ENCODE peak calls at places on chromosomes 3 and 15, in nine cellular contexts. One of them, this sample, is unnamed. For H3K9me3, the result is how much of the 10 kb centered on the place peaks cover.

GRCh38 chr3:13332158-13332557 is 88.0 kb downstream of the NUP210 start:
- DNase-seq in tibial nerve: no peak
- DNase-seq in neuronal stem cell: no peak
- DNase-seq in OCI-LY7: peak
- DNase-seq in WERI-Rb-1: no peak
- DNase-seq in lung: no peak
- DNase-seq in right lobe of liver: no peak
- DNase-seq in CD4-positive, CD25-positive, alpha-beta regulatory T cell: no peak
- DNase-seq in lower lobe of right lung: no peak
- DNase-seq in this sample: no peak

GRCh38 chr3:46953265-46954010 is 23.1 kb downstream of the CCDC12 start:
- DNase-seq in lower lobe of right lung: no peak
- DNase-seq in CD4-positive, CD25-positive, alpha-beta regulatory T cell: no peak
- DNase-seq in right lobe of liver: no peak
- DNase-seq in OCI-LY7: peak
- DNase-seq in neuronal stem cell: no peak
- DNase-seq in lung: no peak
- DNase-seq in WERI-Rb-1: no peak
- DNase-seq in tibial nerve: no peak
- DNase-seq in this sample: no peak

GRCh38 chr15:56058986-56059385 is 65.6 kb upstream of the NEDD4 start:
- DNase-seq in tibial nerve: no peak
- DNase-seq in lung: no peak
- DNase-seq in WERI-Rb-1: peak
- DNase-seq in right lobe of liver: no peak
- DNase-seq in neuronal stem cell: no peak
- DNase-seq in CD4-positive, CD25-positive, alpha-beta regulatory T cell: no peak
- DNase-seq in lower lobe of right lung: no peak
- DNase-seq in OCI-LY7: no peak
- DNase-seq in this sample: no peak

GRCh38 chr3:175212896-175213295 is 353.8 kb downstream of the NAALADL2 start:
- DNase-seq in tibial nerve: no peak
- DNase-seq in CD4-positive, CD25-positive, alpha-beta regulatory T cell: no peak
- DNase-seq in WERI-Rb-1: no peak
- DNase-seq in OCI-LY7: no peak
- DNase-seq in lung: no peak
- DNase-seq in right lobe of liver: no peak
- DNase-seq in lower lobe of right lung: no peak
- DNase-seq in neuronal stem cell: no peak
- DNase-seq in this sample: no peak

GRCh38 chr3:192675958-192676649 is 51.2 kb downstream of the FGF12 start:
- DNase-seq in tibial nerve: no peak
- DNase-seq in neuronal stem cell: no peak
- DNase-seq in OCI-LY7: no peak
- DNase-seq in lower lobe of right lung: no peak
- DNase-seq in WERI-Rb-1: no peak
- DNase-seq in right lobe of liver: no peak
- DNase-seq in CD4-positive, CD25-positive, alpha-beta regulatory T cell: no peak
- DNase-seq in lung: no peak
- DNase-seq in this sample: no peak

GRCh38 chr15:26996250-26996649 is 25.3 kb downstream of the GABRG3 start:
- DNase-seq in OCI-LY7: no peak
- DNase-seq in tibial nerve: no peak
- DNase-seq in neuronal stem cell: no peak
- DNase-seq in lung: no peak
- DNase-seq in CD4-positive, CD25-positive, alpha-beta regulatory T cell: no peak
- DNase-seq in WERI-Rb-1: no peak
- DNase-seq in right lobe of liver: no peak
- DNase-seq in lower lobe of right lung: no peak
- DNase-seq in this sample: no peak

GRCh38 chr15:88324241-88325065 is 67.9 kb upstream of the NTRK3 start:
- DNase-seq in tibial nerve: no peak
- DNase-seq in CD4-positive, CD25-positive, alpha-beta regulatory T cell: no peak
- DNase-seq in lower lobe of right lung: no peak
- DNase-seq in lung: no peak
- DNase-seq in neuronal stem cell: no peak
- DNase-seq in right lobe of liver: no peak
- DNase-seq in OCI-LY7: no peak
- DNase-seq in WERI-Rb-1: no peak
- DNase-seq in this sample: no peak

GRCh38 chr3:51686512-51687215 is 15.6 kb downstream of the TEX264 start:
- DNase-seq in lower lobe of right lung: peak
- DNase-seq in CD4-positive, CD25-positive, alpha-beta regulatory T cell: peak
- DNase-seq in WERI-Rb-1: no peak
- DNase-seq in right lobe of liver: no peak
- DNase-seq in neuronal stem cell: no peak
- DNase-seq in tibial nerve: no peak
- DNase-seq in OCI-LY7: peak
- DNase-seq in lung: peak
- DNase-seq in this sample: peak

GRCh38 chr3:120816728-120817127 is 74.2 kb downstream of the GTF2E1 start:
- DNase-seq in lower lobe of right lung: no peak
- DNase-seq in CD4-positive, CD25-positive, alpha-beta regulatory T cell: no peak
- DNase-seq in right lobe of liver: no peak
- DNase-seq in tibial nerve: no peak
- DNase-seq in lung: no peak
- DNase-seq in WERI-Rb-1: no peak
- DNase-seq in neuronal stem cell: no peak
- DNase-seq in OCI-LY7: no peak
- DNase-seq in this sample: no peak

GRCh38 chr15:36688310-36689102 is 109.1 kb downstream of the CDIN1 start:
- DNase-seq in lower lobe of right lung: no peak
- DNase-seq in OCI-LY7: no peak
- DNase-seq in tibial nerve: no peak
- DNase-seq in right lobe of liver: no peak
- DNase-seq in WERI-Rb-1: no peak
- DNase-seq in CD4-positive, CD25-positive, alpha-beta regulatory T cell: no peak
- DNase-seq in lung: no peak
- DNase-seq in neuronal stem cell: no peak
- DNase-seq in this sample: no peak

GRCh38 chr3:118354556-118354955 is 680.1 kb downstream of the IGSF11 start:
- DNase-seq in right lobe of liver: no peak
- DNase-seq in tibial nerve: no peak
- DNase-seq in neuronal stem cell: no peak
- DNase-seq in OCI-LY7: no peak
- DNase-seq in CD4-positive, CD25-positive, alpha-beta regulatory T cell: no peak
- DNase-seq in lower lobe of right lung: no peak
- DNase-seq in lung: no peak
- DNase-seq in WERI-Rb-1: no peak
- DNase-seq in this sample: no peak
- H3K9me3 ChIP-seq in right lobe of liver: under half
- H3K9me3 ChIP-seq in tibial nerve: under half
- H3K9me3 ChIP-seq in neuronal stem cell: under half
- H3K9me3 ChIP-seq in OCI-LY7: under half
- H3K9me3 ChIP-seq in CD4-positive, CD25-positive, alpha-beta regulatory T cell: under half
- H3K9me3 ChIP-seq in lower lobe of right lung: under half
- H3K9me3 ChIP-seq in lung: under half
- H3K9me3 ChIP-seq in WERI-Rb-1: under half
- H3K9me3 ChIP-seq in this sample: under half

GRCh38 chr3:18199757-18200156 is 225.4 kb downstream of the SATB1 start:
- DNase-seq in right lobe of liver: no peak
- DNase-seq in lung: no peak
- DNase-seq in OCI-LY7: no peak
- DNase-seq in CD4-positive, CD25-positive, alpha-beta regulatory T cell: no peak
- DNase-seq in tibial nerve: no peak
- DNase-seq in WERI-Rb-1: no peak
- DNase-seq in lower lobe of right lung: no peak
- DNase-seq in neuronal stem cell: no peak
- DNase-seq in this sample: no peak
- H3K9me3 ChIP-seq in right lobe of liver: under half
- H3K9me3 ChIP-seq in lung: under half
- H3K9me3 ChIP-seq in OCI-LY7: under half
- H3K9me3 ChIP-seq in CD4-positive, CD25-positive, alpha-beta regulatory T cell: under half
- H3K9me3 ChIP-seq in tibial nerve: under half
- H3K9me3 ChIP-seq in WERI-Rb-1: under half
- H3K9me3 ChIP-seq in lower lobe of right lung: under half
- H3K9me3 ChIP-seq in neuronal stem cell: under half
- H3K9me3 ChIP-seq in this sample: under half

DNA sequence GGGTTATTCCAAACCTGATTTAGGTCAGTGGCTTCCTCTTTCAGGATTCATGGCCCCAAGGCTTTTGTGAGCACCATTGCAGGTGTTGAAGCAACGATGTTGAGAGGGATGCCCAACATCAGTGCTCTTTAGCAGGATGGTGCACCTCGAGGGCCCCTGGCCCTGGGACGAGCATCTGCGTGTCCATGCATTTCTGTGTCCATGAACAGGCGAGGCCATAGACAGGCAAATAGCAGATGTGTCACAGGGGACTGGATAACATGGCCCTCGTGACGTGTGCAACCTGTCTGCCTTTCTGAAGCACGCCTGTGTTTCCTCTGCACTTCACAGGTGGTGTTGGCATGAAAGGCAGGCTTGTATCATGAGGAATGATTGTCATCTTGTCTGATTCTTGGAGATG is 132.3 kb downstream of the SNRPN start:
- DNase-seq in neuronal stem cell: no peak
- DNase-seq in CD4-positive, CD25-positive, alpha-beta regulatory T cell: no peak
- DNase-seq in lower lobe of right lung: no peak
- DNase-seq in lung: no peak
- DNase-seq in right lobe of liver: peak
- DNase-seq in OCI-LY7: no peak
- DNase-seq in tibial nerve: no peak
- DNase-seq in WERI-Rb-1: no peak
- DNase-seq in this sample: no peak
- H3K9me3 ChIP-seq in neuronal stem cell: under half
- H3K9me3 ChIP-seq in CD4-positive, CD25-positive, alpha-beta regulatory T cell: half or more
- H3K9me3 ChIP-seq in lower lobe of right lung: half or more
- H3K9me3 ChIP-seq in lung: under half
- H3K9me3 ChIP-seq in right lobe of liver: under half
- H3K9me3 ChIP-seq in OCI-LY7: under half
- H3K9me3 ChIP-seq in tibial nerve: half or more
- H3K9me3 ChIP-seq in WERI-Rb-1: under half
- H3K9me3 ChIP-seq in this sample: under half

GRCh38 chr15:47570451-47570850 is 146.9 kb upstream of the SEMA6D start:
- DNase-seq in CD4-positive, CD25-positive, alpha-beta regulatory T cell: no peak
- DNase-seq in OCI-LY7: no peak
- DNase-seq in WERI-Rb-1: peak
- DNase-seq in lower lobe of right lung: no peak
- DNase-seq in right lobe of liver: no peak
- DNase-seq in tibial nerve: no peak
- DNase-seq in neuronal stem cell: no peak
- DNase-seq in lung: no peak
- DNase-seq in this sample: no peak
- H3K9me3 ChIP-seq in CD4-positive, CD25-positive, alpha-beta regulatory T cell: under half
- H3K9me3 ChIP-seq in OCI-LY7: under half
- H3K9me3 ChIP-seq in WERI-Rb-1: under half
- H3K9me3 ChIP-seq in lower lobe of right lung: under half
- H3K9me3 ChIP-seq in right lobe of liver: under half
- H3K9me3 ChIP-seq in tibial nerve: under half
- H3K9me3 ChIP-seq in neuronal stem cell: under half
- H3K9me3 ChIP-seq in lung: under half
- H3K9me3 ChIP-seq in this sample: under half

DNA sequence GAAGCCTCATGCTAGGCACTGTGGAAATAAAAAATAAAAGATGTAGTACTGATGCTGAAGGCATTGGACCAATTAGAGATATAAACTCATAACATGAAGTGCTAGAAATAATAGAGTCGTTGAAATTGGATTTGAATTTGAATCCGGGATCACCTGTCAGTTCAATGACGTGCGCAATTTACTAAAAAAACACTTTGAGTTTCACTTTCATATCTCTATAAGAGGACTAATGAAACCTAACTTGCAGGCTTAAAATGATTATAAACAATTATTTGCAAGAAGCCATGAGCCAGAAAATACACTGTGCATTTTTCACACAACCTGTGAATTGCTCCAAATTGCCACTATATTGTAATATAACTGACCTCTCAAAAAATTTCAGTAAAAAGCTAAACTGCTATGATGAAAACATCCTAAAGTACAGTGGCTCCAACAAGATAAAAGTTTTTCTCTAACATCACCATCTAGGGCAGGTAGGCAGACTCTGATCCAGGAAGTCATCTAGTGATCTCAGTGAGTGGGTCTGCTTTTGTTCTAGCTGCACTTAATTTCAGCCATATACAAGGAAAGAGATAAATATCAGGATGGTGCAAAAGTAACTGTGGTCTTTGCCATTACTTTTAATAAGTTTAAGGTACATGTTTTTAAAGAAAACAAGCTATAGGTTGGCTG is 440.2 kb downstream of the CNTN6 start:
- DNase-seq in lower lobe of right lung: no peak
- DNase-seq in right lobe of liver: no peak
- DNase-seq in neuronal stem cell: no peak
- DNase-seq in lung: no peak
- DNase-seq in tibial nerve: no peak
- DNase-seq in OCI-LY7: no peak
- DNase-seq in WERI-Rb-1: no peak
- DNase-seq in CD4-positive, CD25-positive, alpha-beta regulatory T cell: no peak
- DNase-seq in this sample: no peak
- H3K9me3 ChIP-seq in lower lobe of right lung: under half
- H3K9me3 ChIP-seq in right lobe of liver: under half
- H3K9me3 ChIP-seq in neuronal stem cell: under half
- H3K9me3 ChIP-seq in lung: under half
- H3K9me3 ChIP-seq in tibial nerve: under half
- H3K9me3 ChIP-seq in OCI-LY7: under half
- H3K9me3 ChIP-seq in WERI-Rb-1: under half
- H3K9me3 ChIP-seq in CD4-positive, CD25-positive, alpha-beta regulatory T cell: under half
- H3K9me3 ChIP-seq in this sample: under half

DNA sequence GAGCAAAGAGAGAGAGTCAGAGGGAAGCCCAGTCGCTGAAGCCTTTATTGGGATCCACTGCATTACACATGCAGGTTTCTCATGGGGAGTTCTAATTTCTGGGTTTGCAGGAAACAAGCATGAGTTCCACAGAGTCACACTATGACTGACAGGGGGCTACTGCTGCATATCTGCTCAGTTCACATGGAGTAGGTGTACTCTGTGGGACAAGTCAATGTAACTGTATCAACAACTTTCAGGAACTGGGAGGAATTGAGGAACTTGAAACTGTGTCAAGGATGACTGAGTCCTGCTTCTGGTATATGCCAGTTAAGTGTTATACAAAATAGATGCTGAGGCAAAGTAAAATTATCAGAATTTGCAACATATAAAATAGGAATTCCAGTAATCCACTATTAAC is 110.8 kb downstream of the NPAP1 start:
- DNase-seq in WERI-Rb-1: no peak
- DNase-seq in tibial nerve: no peak
- DNase-seq in CD4-positive, CD25-positive, alpha-beta regulatory T cell: no peak
- DNase-seq in right lobe of liver: no peak
- DNase-seq in neuronal stem cell: no peak
- DNase-seq in lung: no peak
- DNase-seq in OCI-LY7: no peak
- DNase-seq in lower lobe of right lung: no peak
- DNase-seq in this sample: no peak
- H3K9me3 ChIP-seq in WERI-Rb-1: under half
- H3K9me3 ChIP-seq in tibial nerve: under half
- H3K9me3 ChIP-seq in CD4-positive, CD25-positive, alpha-beta regulatory T cell: under half
- H3K9me3 ChIP-seq in right lobe of liver: under half
- H3K9me3 ChIP-seq in neuronal stem cell: under half
- H3K9me3 ChIP-seq in lung: under half
- H3K9me3 ChIP-seq in OCI-LY7: under half
- H3K9me3 ChIP-seq in lower lobe of right lung: under half
- H3K9me3 ChIP-seq in this sample: under half